ENCODE peak calls at places on chromosomes 7 and 10, in six cellular contexts. R is CD4-positive, alpha-beta T cell; B is testis; G is aorta; Y is IMR-90; L is tibial artery. K is an unnamed sample.
A peak's percentile ranks its signal among the peaks of the same experiment; 100 is the strongest.

GRCh38 chr7:38310601-38311057 is 37.2 kb upstream of the TARP start:
- DNase-seq in R (no peak), B (peak; percentile 53), G (no peak), Y (no peak), L (peak; percentile 65), K (no peak)

GRCh38 chr7:111132833-111133232 is 41.9 kb downstream of the LRRN3 start:
- DNase-seq in R (no peak), B (no peak), G (no peak), Y (peak; percentile 39), L (no peak), K (no peak)

GRCh38 chr7:151271699-151272355 is 23.3 kb upstream of the SMARCD3 start:
- DNase-seq in R (no peak), B (no peak), G (peak; percentile 59), Y (peak; percentile 40), L (peak; percentile 90), K (no peak)

GRCh38 chr7:24718431-24718831 is 38.8 kb downstream of the GSDME start:
- DNase-seq in R (no peak), B (no peak), G (no peak), Y (no peak), L (no peak), K (no peak)

GRCh38 chr7:105797652-105798051 is 78.7 kb downstream of the ATXN7L1 start:
- DNase-seq in R (no peak), B (no peak), G (no peak), Y (no peak), L (no peak), K (no peak)

GRCh38 chr7:148108381-148108780 is 482.2 kb upstream of the C7orf33 start:
- DNase-seq in R (no peak), B (no peak), G (no peak), Y (no peak), L (no peak), K (no peak)

GRCh38 chr7:84492128-84492527 is 297.5 kb upstream of the SEMA3A start:
- DNase-seq in R (no peak), B (no peak), G (no peak), Y (no peak), L (no peak), K (no peak)

GRCh38 chr10:115950320-115950719 is 322.7 kb downstream of the GFRA1 start:
- DNase-seq in R (no peak), B (no peak), G (no peak), Y (peak; percentile 40), L (no peak), K (no peak)

GRCh38 chr7:153190452-153190851 is 430.9 kb downstream of the ACTR3B start:
- DNase-seq in R (no peak), B (peak; percentile 74), G (no peak), Y (no peak), L (no peak), K (no peak)

GRCh38 chr7:150830957-150831356 is 21.4 kb upstream of the AOC1 start:
- DNase-seq in R (no peak), B (no peak), G (no peak), Y (no peak), L (no peak), K (no peak)

GRCh38 chr10:98101366-98101765 is 33.1 kb upstream of the R3HCC1L start:
- DNase-seq in R (no peak), B (no peak), G (no peak), Y (no peak), L (no peak), K (no peak)

GRCh38 chr7:10939237-10939910 is 34.3 kb upstream of the PHF14 start:
- DNase-seq in R (no peak), B (no peak), G (no peak), Y (no peak), L (no peak), K (no peak)

GRCh38 chr7:14430921-14431320 is 441.5 kb upstream of the ETV1 start:
- DNase-seq in R (no peak), B (no peak), G (no peak), Y (no peak), L (no peak), K (no peak)

GRCh38 chr7:92415225-92415624 is 32.1 kb upstream of the GATAD1 start:
- DNase-seq in R (no peak), B (no peak), G (no peak), Y (peak; percentile 12), L (no peak), K (no peak)

GRCh38 chr7:124898523-124898922 is 31.1 kb downstream of the POT1 start:
- DNase-seq in R (no peak), B (no peak), G (no peak), Y (peak; percentile 6), L (no peak), K (no peak)

GRCh38 chr10:29804025-29804852 is 169.5 kb upstream of the SVIL start:
- DNase-seq in R (no peak), B (no peak), G (no peak), Y (peak; percentile 95), L (peak; percentile 76), K (peak; percentile 78)

GRCh38 chr7:66558660-66559465 is 69.8 kb upstream of the KCTD7 start:
- DNase-seq in R (no peak), B (no peak), G (peak; percentile 55), Y (no peak), L (no peak), K (no peak)

GRCh38 chr10:22980822-22981221 is 53.0 kb downstream of the ARMC3 start:
- DNase-seq in R (no peak), B (no peak), G (no peak), Y (no peak), L (no peak), K (no peak)

GRCh38 chr7:98165827-98166667 is 45.2 kb upstream of the BHLHA15 start:
- DNase-seq in R (peak; percentile 47), B (peak; percentile 76), G (no peak), Y (peak; percentile 14), L (no peak), K (no peak)

GRCh38 chr7:94064541-94065191 is 60.5 kb upstream of the BET1 start:
- DNase-seq in R (no peak), B (no peak), G (no peak), Y (peak; percentile 54), L (no peak), K (no peak)

GRCh38 chr7:98189559-98189958 is 21.7 kb upstream of the BHLHA15 start:
- DNase-seq in R (no peak), B (no peak), G (no peak), Y (no peak), L (no peak), K (no peak)

GRCh38 chr10:43244783-43245182 is 22.1 kb downstream of the RASGEF1A start:
- DNase-seq in R (no peak), B (no peak), G (no peak), Y (no peak), L (no peak), K (no peak)

GRCh38 chr7:26307226-26307625 is 15.6 kb downstream of the SNX10 start:
- DNase-seq in R (no peak), B (no peak), G (no peak), Y (peak; percentile 4), L (peak; percentile 71), K (no peak)

GRCh38 chr10:123147635-123148413 is at the start of gene HMX2:
- DNase-seq in R (no peak), B (no peak), G (peak; percentile 74), Y (no peak), L (no peak), K (no peak)
- H3K27me3 ChIP-seq in R (peaks cover 86% of the 10 kb centered on the region), B (peaks cover 5% of the 10 kb centered on the region), G (no peaks in the 10 kb centered on the region), Y (peaks cover 93% of the 10 kb centered on the region), L (no peaks in the 10 kb centered on the region), K (peaks cover 99% of the 10 kb centered on the region)

DNA sequence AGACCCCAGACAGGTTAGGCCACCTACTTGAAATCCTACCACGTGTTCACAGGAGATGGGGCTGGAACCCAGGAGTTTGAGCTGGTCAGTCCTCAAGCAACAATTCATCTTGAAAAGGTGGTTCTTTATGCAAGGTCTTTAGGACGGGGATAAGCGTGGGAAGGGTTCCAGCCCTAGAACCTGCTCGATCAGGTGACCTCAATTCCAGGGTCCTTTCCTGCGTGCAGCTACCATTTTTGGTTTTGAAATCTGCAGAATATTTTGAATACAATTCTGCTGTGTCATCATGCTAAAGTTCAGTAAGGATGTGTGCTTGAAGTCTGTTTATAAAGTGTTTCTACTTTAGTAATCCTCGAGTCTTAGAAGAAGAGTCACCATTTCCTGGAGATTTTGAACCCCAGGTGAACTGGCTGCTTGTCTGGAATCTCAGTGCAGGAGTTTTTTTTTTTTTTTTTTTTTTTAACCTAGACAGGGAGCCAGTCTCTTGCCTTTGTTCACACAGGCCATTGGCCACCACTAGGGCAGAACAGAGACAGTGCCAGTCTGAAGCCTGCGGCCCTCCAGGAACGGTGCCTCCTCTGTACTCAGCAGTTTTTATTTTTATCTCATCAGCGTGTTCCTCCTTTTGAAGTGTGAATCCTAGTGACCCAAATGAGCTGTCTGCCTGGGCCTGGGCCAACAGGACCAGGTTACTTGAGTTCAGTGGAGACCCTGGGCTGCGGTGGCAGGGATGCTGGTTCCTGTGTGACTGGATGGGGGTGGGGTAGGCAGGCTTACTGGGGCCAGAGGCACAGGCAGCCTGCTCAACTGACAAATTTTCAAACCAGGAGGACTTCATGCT is 54.6 kb downstream of the EEPD1 start:
- DNase-seq in R (peak; percentile 17), B (peak; percentile 57), G (peak; percentile 79), Y (peak; percentile 96), L (peak; percentile 59), K (no peak)
- H3K27ac ChIP-seq in R (no peak overlapping the region), B (peak overlapping the region; percentile 60), G (peak overlapping the region; percentile 64), Y (peak overlapping the region; percentile 99), L (peak overlapping the region; percentile 66), K (peak overlapping the region; percentile 67)

GRCh38 chr10:8726087-8726486 is 671.6 kb downstream of the GATA3 start:
- DNase-seq in R (no peak), B (no peak), G (no peak), Y (no peak), L (no peak), K (no peak)

GRCh38 chr10:8719971-8720370 is 665.5 kb downstream of the GATA3 start:
- DNase-seq in R (no peak), B (no peak), G (no peak), Y (no peak), L (no peak), K (no peak)

GRCh38 chr10:8722835-8723234 is 668.3 kb downstream of the GATA3 start:
- DNase-seq in R (no peak), B (no peak), G (no peak), Y (no peak), L (no peak), K (no peak)

GRCh38 chr10:8725343-8725742 is 670.9 kb downstream of the GATA3 start:
- DNase-seq in R (no peak), B (no peak), G (no peak), Y (no peak), L (no peak), K (no peak)

DNA sequence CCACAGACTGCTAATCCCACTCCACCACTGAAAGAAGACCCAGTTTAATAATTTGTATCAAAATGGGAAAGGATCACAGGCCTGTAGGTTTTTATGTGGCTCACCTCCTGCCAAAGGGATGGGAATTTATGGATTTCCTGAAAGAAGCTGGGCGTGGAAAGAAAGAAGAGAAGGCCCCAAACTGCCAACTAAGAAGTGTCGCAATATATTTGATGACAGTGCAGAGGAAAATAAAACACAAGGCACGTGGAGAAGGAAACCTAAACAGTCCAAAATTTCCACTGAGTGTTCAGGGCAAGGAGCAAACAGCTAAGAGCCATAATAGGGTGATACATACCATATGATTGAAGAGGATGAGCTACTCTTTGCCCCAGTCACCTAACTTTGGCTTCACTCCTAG is 667.2 kb downstream of the GATA3 start:
- DNase-seq in R (no peak), B (no peak), G (no peak), Y (no peak), L (no peak), K (no peak)
- H3K9me3 ChIP-seq in R (peaks cover 28% of the 10 kb centered on the region), B (no peaks in the 10 kb centered on the region), G (peaks cover 2% of the 10 kb centered on the region), Y (peaks cover 21% of the 10 kb centered on the region), L (peaks cover 11% of the 10 kb centered on the region), K (no peaks in the 10 kb centered on the region)

GRCh38 chr7:132560825-132561529 is 15.3 kb downstream of the PLXNA4 start:
- DNase-seq in R (no peak), B (no peak), G (no peak), Y (no peak), L (no peak), K (no peak)
- H3K27me3 ChIP-seq in R (peaks cover 12% of the 10 kb centered on the region), B (no peaks in the 10 kb centered on the region), G (no peaks in the 10 kb centered on the region), Y (no peaks in the 10 kb centered on the region), L (no peaks in the 10 kb centered on the region), K (peaks cover 9% of the 10 kb centered on the region)

GRCh38 chr7:90472805-90473540 is 3.5 kb downstream of the PTTG1IP2 start:
- DNase-seq in R (no peak), B (no peak), G (no peak), Y (no peak), L (no peak), K (no peak)
- H3K27ac ChIP-seq in R (no peak overlapping the region), B (no peak overlapping the region), G (no peak overlapping the region), Y (no peak overlapping the region), L (no peak overlapping the region), K (peak overlapping the region; percentile 91)